ENCODE peak calls at places on chromosomes 11 and 22, in seven cellular contexts. V is GM19239; P is activated naive CD4-positive, alpha-beta T cell treated with Interleukin-2 at 50 U/mL for 16 hours; K is GM03348; T is NCI-H1436 treated with DMSO at 0.1 percent for 48 hours; B is AG04450; R is Caco-2. Y is an unnamed sample.

GRCh38 chr22:49812838-49813237 is 14.8 kb downstream of the BRD1 start:
- DNase-seq in V (no peak), P (no peak), K (peak), T (no peak), B (no peak), R (no peak), Y (peak)

GRCh38 chr11:134497586-134497985 is 85.5 kb upstream of the B3GAT1 start:
- DNase-seq in V (no peak), P (no peak), K (no peak), T (no peak), B (no peak), R (no peak), Y (no peak)

GRCh38 chr11:65744699-65745042 is 24.1 kb upstream of the RNASEH2C start:
- DNase-seq in V (no peak), P (no peak), K (no peak), T (no peak), B (no peak), R (no peak), Y (no peak)

GRCh38 chr11:60926500-60926899 is 2.2 kb downstream of the TMEM132A start:
- DNase-seq in V (no peak), P (no peak), K (no peak), T (no peak), B (no peak), R (no peak), Y (no peak)

GRCh38 chr22:29255064-29255621 is 12.6 kb downstream of the RHBDD3 start:
- DNase-seq in V (no peak), P (no peak), K (no peak), T (no peak), B (no peak), R (no peak), Y (no peak)

GRCh38 chr11:110128161-110128560 is 35.0 kb downstream of the ZC3H12C start:
- DNase-seq in V (no peak), P (no peak), K (peak), T (no peak), B (no peak), R (no peak), Y (peak)

GRCh38 chr22:48748860-48749554 is 1078.7 kb downstream of the BRD1 start:
- DNase-seq in V (no peak), P (no peak), K (peak), T (no peak), B (no peak), R (no peak), Y (no peak)

GRCh38 chr22:26589367-26589844 is 526 bp downstream of the TPST2 start:
- DNase-seq in V (no peak), P (peak), K (peak), T (no peak), B (no peak), R (peak), Y (peak)

GRCh38 chr11:68050371-68050841 is 11.6 kb downstream of the TCIRG1 start:
- DNase-seq in V (no peak), P (no peak), K (no peak), T (no peak), B (no peak), R (peak), Y (no peak)

GRCh38 chr11:33507967-33508366 is 192.7 kb downstream of the C11orf91 start:
- DNase-seq in V (no peak), P (no peak), K (peak), T (no peak), B (no peak), R (peak), Y (peak)

GRCh38 chr22:32917577-32918375 is 116.3 kb downstream of the TIMP3 start:
- DNase-seq in V (no peak), P (no peak), K (no peak), T (no peak), B (no peak), R (no peak), Y (no peak)

GRCh38 chr22:43013355-43014061 is 1.4 kb downstream of the PACSIN2 start:
- DNase-seq in V (no peak), P (no peak), K (no peak), T (no peak), B (no peak), R (no peak), Y (peak)

GRCh38 chr22:26781062-26781461 is 123.7 kb downstream of the MIAT start:
- DNase-seq in V (no peak), P (no peak), K (no peak), T (no peak), B (no peak), R (no peak), Y (no peak)